ENCODE peak calls at places on chromosomes 5 and 9, in nine cellular contexts. T is Calu3; Y is activated naive CD4-positive, alpha-beta T cell treated with anti-CD3 and anti-CD28 coated beads for 36 hours; I is NCI-H1092; A is activated CD4-positive, alpha-beta T cell treated with anti-CD3 and anti-CD28 coated beads, Interleukin-2, amount 50 U/mL, for 1 hour; X is IMR-90; G is fibroblast of the aortic adventitia; N is Daoy; K is H54. Z is an unnamed sample.

GRCh38 chr5:10913846-10914245 is 152.8 kb upstream of the DAP start:
- DNase-seq in X (peak; percentile 98), A (no peak), Y (no peak), N (peak; percentile 90), K (peak; percentile 23), G (peak; percentile 67), I (no peak), T (peak; percentile 35), Z (no peak)

GRCh38 chr5:128284236-128284635 is 200.7 kb downstream of the SLC12A2 start:
- DNase-seq in I (no peak), K (no peak), Y (no peak), T (no peak), N (peak; percentile 14), G (no peak), A (no peak), X (no peak), Z (no peak)

GRCh38 chr5:168592014-168592368 is 12.8 kb upstream of the PANK3 start:
- DNase-seq in Y (no peak), K (no peak), T (no peak), N (no peak), A (no peak), I (no peak), X (peak; percentile 35), G (peak; percentile 75), Z (no peak)

GRCh38 chr5:135601466-135601865 is 22.7 kb upstream of the CXCL14 start:
- DNase-seq in K (no peak), Y (no peak), A (no peak), X (no peak), I (no peak), T (no peak), G (no peak), N (no peak), Z (no peak)

GRCh38 chr9:107358867-107359440 is 75.9 kb downstream of the RAD23B start:
- DNase-seq in A (no peak), T (no peak), I (peak; percentile 45), G (no peak), K (no peak), X (no peak), Y (no peak), N (no peak), Z (no peak)

GRCh38 chr9:134224827-134225154 is 60.4 kb upstream of the RNU6ATAC start:
- DNase-seq in G (no peak), X (no peak), Y (no peak), N (no peak), T (no peak), K (no peak), I (no peak), A (no peak), Z (no peak)

GRCh38 chr9:29213374-29214161 is 1640.3 kb upstream of the C9orf72 start:
- DNase-seq in Y (no peak), X (no peak), T (peak; percentile 23), K (no peak), A (no peak), G (no peak), I (peak; percentile 56), N (no peak), Z (no peak)

GRCh38 chr9:83583151-83584014 is 39.6 kb upstream of the IDNK start:
- DNase-seq in T (peak; percentile 66), G (peak; percentile 77), Y (peak; percentile 50), I (peak; percentile 12), X (peak; percentile 59), K (peak; percentile 72), A (peak; percentile 28), N (peak; percentile 54), Z (peak; percentile 48)

GRCh38 chr9:68981825-68982224 is 32.1 kb downstream of the PRKACG start:
- DNase-seq in X (no peak), T (no peak), N (peak; percentile 84), K (no peak), Y (no peak), G (no peak), I (no peak), A (no peak), Z (no peak)

GRCh38 chr5:157379983-157380382 is 80.0 kb upstream of the NIPAL4 start:
- DNase-seq in A (no peak), X (no peak), I (no peak), Y (no peak), K (no peak), N (no peak), T (no peak), G (no peak), Z (no peak)

GRCh38 chr5:35672995-35673394 is 55.3 kb downstream of the SPEF2 start:
- DNase-seq in A (peak; percentile 24), T (no peak), X (no peak), N (no peak), K (no peak), G (no peak), Y (peak; percentile 73), I (no peak), Z (peak; percentile 71)

GRCh38 chr9:133704711-133705181 is 33.4 kb downstream of the SARDH start:
- DNase-seq in T (no peak), A (no peak), N (no peak), K (no peak), I (no peak), G (no peak), X (no peak), Y (no peak), Z (no peak)

GRCh38 chr5:96144289-96144688 is 182.6 kb upstream of the ELL2 start:
- DNase-seq in N (no peak), T (peak; percentile 30), I (no peak), A (no peak), K (no peak), X (no peak), G (no peak), Y (no peak), Z (no peak)

GRCh38 chr9:99137225-99137624 is 32.3 kb downstream of the TGFBR1 start:
- DNase-seq in X (no peak), N (no peak), T (no peak), I (no peak), K (no peak), A (no peak), Y (no peak), G (no peak), Z (no peak)

GRCh38 chr9:75148551-75148950 is 60.2 kb downstream of the OSTF1 start:
- DNase-seq in I (no peak), T (no peak), G (peak; percentile 88), N (peak; percentile 78), A (no peak), Y (peak; percentile 32), K (peak; percentile 9), X (peak; percentile 95), Z (peak; percentile 52)

GRCh38 chr5:112084149-112084548 is 327.2 kb upstream of the NREP start:
- DNase-seq in G (peak; percentile 64), A (no peak), K (no peak), T (no peak), Y (no peak), I (no peak), N (no peak), X (peak; percentile 94), Z (no peak)

GRCh38 chr9:6897831-6898230 is 140.1 kb downstream of the KDM4C start:
- DNase-seq in Y (no peak), A (no peak), T (no peak), K (no peak), G (no peak), I (no peak), X (no peak), N (no peak), Z (no peak)

GRCh38 chr9:97985058-97985861 is 2.1 kb downstream of the ANP32B start:
- DNase-seq in T (peak; percentile 11), A (peak; percentile 25), G (peak; percentile 34), K (peak; percentile 43), I (no peak), Y (peak; percentile 54), N (no peak), X (peak; percentile 11), Z (peak; percentile 63)

GRCh38 chr5:140073296-140073695 is 30.2 kb upstream of the NRG2 start:
- DNase-seq in T (no peak), Y (no peak), I (no peak), X (peak; percentile 17), A (no peak), K (no peak), N (no peak), G (peak; percentile 57), Z (no peak)

GRCh38 chr9:87613265-87614111 is 112.4 kb upstream of the CTSL start:
- DNase-seq in K (no peak), X (no peak), Y (no peak), N (no peak), I (no peak), G (peak; percentile 37), A (no peak), T (no peak), Z (no peak)

GRCh38 chr5:160628295-160629006 is 206.8 kb downstream of the PTTG1 start:
- DNase-seq in T (no peak), N (no peak), I (no peak), X (no peak), K (no peak), A (no peak), G (no peak), Y (no peak), Z (no peak)

Z was measured in activated CD8-positive, alpha-beta T cell treated with anti-CD3 and anti-CD28 coated beads for 36 hours.